ENCODE peak calls at places on chromosomes 16 and 17, in five cellular contexts. One of them, this sample, is unnamed.

GRCh38 chr17:50240876-50241275 is 33.4 kb upstream of the TMEM92 start:
- DNase-seq in ascending aorta: no peak
- DNase-seq in mammary epithelial cell: no peak
- DNase-seq in fibroblast of lung: peak; percentile 85
- DNase-seq in Peyer's patch: no peak
- DNase-seq in this sample: no peak

GRCh38 chr17:64218066-64218465 is 45.0 kb downstream of the TEX2 start:
- DNase-seq in ascending aorta: no peak
- DNase-seq in mammary epithelial cell: no peak
- DNase-seq in fibroblast of lung: no peak
- DNase-seq in Peyer's patch: no peak
- DNase-seq in this sample: no peak

GRCh38 chr17:9913476-9913875 is 8.4 kb upstream of the RCVRN start:
- DNase-seq in ascending aorta: no peak
- DNase-seq in mammary epithelial cell: no peak
- DNase-seq in fibroblast of lung: no peak
- DNase-seq in Peyer's patch: no peak
- DNase-seq in this sample: no peak

GRCh38 chr17:21033350-21033749 is 9.5 kb downstream of the USP22 start:
- DNase-seq in ascending aorta: no peak
- DNase-seq in mammary epithelial cell: no peak
- DNase-seq in fibroblast of lung: peak; percentile 48
- DNase-seq in Peyer's patch: no peak
- DNase-seq in this sample: no peak

GRCh38 chr16:7405166-7405565 is 72.5 kb downstream of the RBFOX1 start:
- DNase-seq in ascending aorta: no peak
- DNase-seq in mammary epithelial cell: no peak
- DNase-seq in fibroblast of lung: no peak
- DNase-seq in Peyer's patch: no peak
- DNase-seq in this sample: peak; percentile 85

GRCh38 chr17:16349461-16349860 is 3.8 kb downstream of the CENPV start:
- DNase-seq in ascending aorta: no peak
- DNase-seq in mammary epithelial cell: no peak
- DNase-seq in fibroblast of lung: no peak
- DNase-seq in Peyer's patch: no peak
- DNase-seq in this sample: peak; percentile 40

GRCh38 chr16:48499822-48500440 is 110.0 kb downstream of the N4BP1 start:
- DNase-seq in ascending aorta: peak; percentile 80
- DNase-seq in mammary epithelial cell: peak; percentile 33
- DNase-seq in fibroblast of lung: peak; percentile 94
- DNase-seq in Peyer's patch: peak; percentile 49
- DNase-seq in this sample: no peak

GRCh38 chr17:40065041-40065770 is 2.4 kb downstream of the THRA start:
- DNase-seq in ascending aorta: no peak
- DNase-seq in mammary epithelial cell: no peak
- DNase-seq in fibroblast of lung: peak; percentile 72
- DNase-seq in Peyer's patch: no peak
- DNase-seq in this sample: no peak

GRCh38 chr17:78488867-78489634 is 88.1 kb downstream of the DNAH17 start:
- DNase-seq in ascending aorta: no peak
- DNase-seq in mammary epithelial cell: no peak
- DNase-seq in fibroblast of lung: no peak
- DNase-seq in Peyer's patch: no peak
- DNase-seq in this sample: no peak

GRCh38 chr17:8963017-8963416 is 2.5 kb downstream of the PIK3R5 start:
- DNase-seq in ascending aorta: no peak
- DNase-seq in mammary epithelial cell: no peak
- DNase-seq in fibroblast of lung: no peak
- DNase-seq in Peyer's patch: no peak
- DNase-seq in this sample: no peak

GRCh38 chr16:88458039-88458772 is 5.1 kb downstream of the ZFPM1 start:
- DNase-seq in ascending aorta: no peak
- DNase-seq in mammary epithelial cell: no peak
- DNase-seq in fibroblast of lung: no peak
- DNase-seq in Peyer's patch: no peak
- DNase-seq in this sample: no peak

GRCh38 chr16:89823087-89823823 is 5.0 kb upstream of the SPIRE2 start:
- DNase-seq in ascending aorta: no peak
- DNase-seq in mammary epithelial cell: no peak
- DNase-seq in fibroblast of lung: no peak
- DNase-seq in Peyer's patch: no peak
- DNase-seq in this sample: no peak

DNA sequence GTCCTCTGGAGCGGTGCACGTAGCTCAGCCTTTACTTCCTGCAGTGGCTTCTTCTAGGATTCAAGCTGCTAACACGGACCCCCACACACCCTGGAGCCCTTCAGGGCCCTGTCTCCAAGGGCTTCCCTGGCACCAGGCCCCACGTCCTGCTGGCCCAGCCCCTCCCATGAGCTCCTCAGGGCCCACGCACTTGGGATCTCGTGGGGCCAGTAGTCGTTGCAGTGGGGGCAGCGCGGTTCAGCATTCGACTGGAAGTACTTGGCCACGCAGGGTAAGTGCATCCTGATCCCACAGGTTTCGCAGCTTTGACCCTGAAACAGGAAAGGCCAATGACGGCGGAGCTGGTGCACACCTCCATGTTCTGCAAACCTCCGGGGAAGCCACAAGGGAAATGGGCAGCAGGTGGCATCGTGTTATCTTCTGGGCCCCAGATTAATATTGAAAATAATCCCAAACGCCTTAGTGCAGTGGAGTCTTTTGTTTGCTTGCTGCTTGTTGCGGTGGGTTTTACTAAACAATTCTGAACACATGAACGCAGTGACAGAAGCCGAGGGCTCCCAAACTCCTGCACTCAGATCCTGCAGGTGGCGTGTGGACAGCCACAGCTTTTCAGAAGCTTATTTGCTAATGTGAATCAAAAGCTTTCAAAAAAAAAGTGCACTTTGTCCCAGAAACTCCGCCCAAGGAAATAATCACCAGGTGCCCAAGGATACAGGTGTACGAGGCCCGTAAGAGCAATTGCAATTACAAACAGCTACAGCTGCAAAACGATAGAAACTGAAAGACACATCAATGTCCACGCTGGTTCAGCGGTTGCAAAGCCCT is 22.4 kb downstream of the KDM8 start:
- DNase-seq in ascending aorta: no peak
- DNase-seq in mammary epithelial cell: peak; percentile 4
- DNase-seq in fibroblast of lung: no peak
- DNase-seq in Peyer's patch: peak; percentile 66
- DNase-seq in this sample: no peak
- TF ChIP-seq CTCF in ascending aorta: no peak
- TF ChIP-seq CTCF in mammary epithelial cell: no peak
- TF ChIP-seq CTCF in fibroblast of lung: no peak
- TF ChIP-seq CTCF in Peyer's patch: no peak
- TF ChIP-seq CTCF in this sample: no peak

DNA sequence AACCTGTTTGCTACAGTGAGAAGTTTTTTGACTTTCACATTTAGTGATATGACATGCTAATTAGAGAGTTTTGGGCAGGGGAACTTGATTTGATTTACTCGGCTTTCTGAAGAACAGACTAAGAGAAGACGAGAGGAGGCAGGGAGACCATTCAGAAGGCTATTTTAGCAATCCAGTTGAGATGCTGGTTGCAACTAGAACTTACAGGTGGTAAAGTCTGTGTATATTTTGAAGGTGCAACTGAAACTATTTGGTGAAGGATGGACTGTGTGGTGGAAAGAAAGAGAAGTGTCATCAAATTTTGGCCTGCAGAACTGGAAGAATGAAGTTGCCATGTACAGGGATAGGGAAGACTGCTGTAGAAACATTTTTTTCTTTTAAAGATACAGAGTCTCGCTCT is 42.2 kb upstream of the KPNB1 start:
- DNase-seq in ascending aorta: no peak
- DNase-seq in mammary epithelial cell: no peak
- DNase-seq in fibroblast of lung: no peak
- DNase-seq in Peyer's patch: no peak
- DNase-seq in this sample: no peak
- H3K4me1 ChIP-seq in ascending aorta: peaks cover 3% of the 10 kb centered on the region
- H3K4me1 ChIP-seq in mammary epithelial cell: peaks cover 5% of the 10 kb centered on the region
- H3K4me1 ChIP-seq in fibroblast of lung: peaks cover 6% of the 10 kb centered on the region
- H3K4me1 ChIP-seq in Peyer's patch: no peaks in the 10 kb centered on the region
- H3K4me1 ChIP-seq in this sample: no peaks in the 10 kb centered on the region

DNA sequence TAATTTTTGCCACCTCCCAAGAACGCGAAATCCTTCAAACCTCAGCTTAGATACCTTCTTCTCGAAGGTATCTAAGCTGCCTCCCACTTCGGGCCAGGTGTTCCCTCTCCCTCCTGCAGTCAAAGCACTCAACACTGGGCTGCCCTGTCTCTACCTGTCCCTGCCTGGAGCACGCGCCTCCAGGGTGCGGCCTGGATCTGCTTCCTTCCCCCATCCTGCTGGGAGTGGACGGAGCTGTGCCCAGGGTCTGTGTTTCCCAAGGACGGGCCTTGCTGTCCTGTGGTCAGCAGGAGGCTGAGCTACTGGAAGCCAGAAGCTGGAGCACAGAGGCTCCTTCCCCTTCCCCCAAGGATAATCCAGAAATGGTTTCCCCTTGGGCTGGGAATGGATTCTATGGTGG is 16.7 kb downstream of the LLGL2 start:
- DNase-seq in ascending aorta: no peak
- DNase-seq in mammary epithelial cell: no peak
- DNase-seq in fibroblast of lung: no peak
- DNase-seq in Peyer's patch: peak; percentile 60
- DNase-seq in this sample: no peak
- TF ChIP-seq CTCF in ascending aorta: no peak
- TF ChIP-seq CTCF in mammary epithelial cell: no peak
- TF ChIP-seq CTCF in fibroblast of lung: no peak
- TF ChIP-seq CTCF in Peyer's patch: no peak
- TF ChIP-seq CTCF in this sample: no peak

DNA sequence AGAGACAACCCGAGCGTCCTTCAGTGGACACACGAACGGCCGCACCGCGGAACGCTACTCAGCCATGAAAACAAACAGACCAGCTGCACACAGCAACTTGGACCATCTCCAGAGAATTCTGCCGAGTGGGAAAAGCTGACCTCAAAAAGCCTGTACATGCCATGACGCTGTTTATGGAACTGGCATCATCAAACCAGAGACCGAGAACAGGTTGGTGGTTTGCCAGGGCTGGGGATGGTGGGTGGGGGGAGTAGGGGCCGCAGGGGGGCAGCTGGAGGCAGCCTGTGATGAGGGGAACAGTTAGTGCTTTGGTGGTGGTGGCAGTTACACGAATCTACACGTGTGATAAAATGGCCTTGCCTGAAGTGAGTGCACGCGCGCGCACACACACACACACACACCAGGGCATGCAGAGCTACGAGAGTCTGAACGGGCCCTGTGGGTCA is 169.8 kb downstream of the LAT start:
- DNase-seq in ascending aorta: no peak
- DNase-seq in mammary epithelial cell: no peak
- DNase-seq in fibroblast of lung: peak; percentile 41
- DNase-seq in Peyer's patch: no peak
- DNase-seq in this sample: no peak
- H3K4me1 ChIP-seq in ascending aorta: no peaks in the 10 kb centered on the region
- H3K4me1 ChIP-seq in mammary epithelial cell: peaks cover 14% of the 10 kb centered on the region
- H3K4me1 ChIP-seq in fibroblast of lung: peaks cover 9% of the 10 kb centered on the region
- H3K4me1 ChIP-seq in Peyer's patch: no peaks in the 10 kb centered on the region
- H3K4me1 ChIP-seq in this sample: peaks cover 13% of the 10 kb centered on the region

GRCh38 chr17:79739148-79740062 is 8.7 kb downstream of the ENPP7 start:
- DNase-seq in ascending aorta: no peak
- DNase-seq in mammary epithelial cell: peak; percentile 42
- DNase-seq in fibroblast of lung: peak; percentile 48
- DNase-seq in Peyer's patch: no peak
- DNase-seq in this sample: no peak
- TF ChIP-seq CTCF in ascending aorta: no peak
- TF ChIP-seq CTCF in mammary epithelial cell: no peak
- TF ChIP-seq CTCF in fibroblast of lung: no peak
- TF ChIP-seq CTCF in Peyer's patch: no peak
- TF ChIP-seq CTCF in this sample: no peak

GRCh38 chr17:77428901-77429734 is 288.3 kb downstream of the SEC14L1 start:
- DNase-seq in ascending aorta: no peak
- DNase-seq in mammary epithelial cell: no peak
- DNase-seq in fibroblast of lung: no peak
- DNase-seq in Peyer's patch: no peak
- DNase-seq in this sample: peak; percentile 59

GRCh38 chr17:77429735-77429984 is 288.9 kb downstream of the SEC14L1 start:
- DNase-seq in ascending aorta: no peak
- DNase-seq in mammary epithelial cell: no peak
- DNase-seq in fibroblast of lung: no peak
- DNase-seq in Peyer's patch: no peak
- DNase-seq in this sample: no peak

GRCh38 chr17:77427471-77427991 is 286.8 kb downstream of the SEC14L1 start:
- DNase-seq in ascending aorta: peak; percentile 89
- DNase-seq in mammary epithelial cell: peak; percentile 80
- DNase-seq in fibroblast of lung: peak; percentile 85
- DNase-seq in Peyer's patch: no peak
- DNase-seq in this sample: no peak

GRCh38 chr17:77426676-77427386 is 286.1 kb downstream of the SEC14L1 start:
- DNase-seq in ascending aorta: peak; percentile 63
- DNase-seq in mammary epithelial cell: no peak
- DNase-seq in fibroblast of lung: no peak
- DNase-seq in Peyer's patch: no peak
- DNase-seq in this sample: no peak

GRCh38 chr17:77428020-77428781 is 287.4 kb downstream of the SEC14L1 start:
- DNase-seq in ascending aorta: no peak
- DNase-seq in mammary epithelial cell: no peak
- DNase-seq in fibroblast of lung: no peak
- DNase-seq in Peyer's patch: peak; percentile 76
- DNase-seq in this sample: no peak
- H3K4me1 ChIP-seq in ascending aorta: peaks cover 41% of the 10 kb centered on the region
- H3K4me1 ChIP-seq in mammary epithelial cell: peaks cover 72% of the 10 kb centered on the region
- H3K4me1 ChIP-seq in fibroblast of lung: peaks cover 67% of the 10 kb centered on the region
- H3K4me1 ChIP-seq in Peyer's patch: peaks cover 58% of the 10 kb centered on the region
- H3K4me1 ChIP-seq in this sample: peaks cover 80% of the 10 kb centered on the region

GRCh38 chr17:58520843-58521430 is 6.5 kb upstream of the MTMR4 start:
- DNase-seq in ascending aorta: no peak
- DNase-seq in mammary epithelial cell: no peak
- DNase-seq in fibroblast of lung: no peak
- DNase-seq in Peyer's patch: no peak
- DNase-seq in this sample: no peak
- TF ChIP-seq CTCF in ascending aorta: no peak
- TF ChIP-seq CTCF in mammary epithelial cell: peak; percentile 36
- TF ChIP-seq CTCF in fibroblast of lung: peak; percentile 47
- TF ChIP-seq CTCF in Peyer's patch: peak; percentile 34
- TF ChIP-seq CTCF in this sample: peak; percentile 37